ENCODE peak calls at places on chromosomes 13 and 19, in six cellular contexts. One of them, this sample, is unnamed.

GRCh38 chr19:13100871-13101589 is 1.6 kb downstream of the LYL1 start:
- DNase-seq in spleen: peak; percentile 87
- DNase-seq in breast epithelium: no peak
- DNase-seq in vagina: no peak
- DNase-seq in GM23338: peak; percentile 76
- DNase-seq in stomach: no peak
- DNase-seq in this sample: no peak

GRCh38 chr13:42028113-42028799 is 20.2 kb upstream of the DGKH start:
- DNase-seq in breast epithelium: no peak
- DNase-seq in stomach: no peak
- DNase-seq in GM23338: no peak
- DNase-seq in spleen: no peak
- DNase-seq in vagina: no peak
- DNase-seq in this sample: no peak

GRCh38 chr19:41263042-41263849 is 926 bp upstream of the HNRNPUL1 start:
- DNase-seq in GM23338: peak; percentile 33
- DNase-seq in breast epithelium: peak; percentile 71
- DNase-seq in vagina: no peak
- DNase-seq in stomach: peak; percentile 66
- DNase-seq in spleen: peak; percentile 93
- DNase-seq in this sample: peak; percentile 32

GRCh38 chr13:71874490-71874889 is 7.5 kb upstream of the DACH1 start:
- DNase-seq in breast epithelium: no peak
- DNase-seq in GM23338: no peak
- DNase-seq in vagina: no peak
- DNase-seq in spleen: no peak
- DNase-seq in stomach: no peak
- DNase-seq in this sample: no peak

GRCh38 chr19:17855333-17856152 is 4.2 kb upstream of the RPL18A start:
- DNase-seq in stomach: peak; percentile 93
- DNase-seq in spleen: peak; percentile 98
- DNase-seq in GM23338: peak; percentile 89
- DNase-seq in breast epithelium: peak; percentile 80
- DNase-seq in vagina: no peak
- DNase-seq in this sample: peak; percentile 80

GRCh38 chr19:42655748-42656147 is 61.0 kb upstream of the CEACAM8 start:
- DNase-seq in stomach: peak; percentile 66
- DNase-seq in spleen: no peak
- DNase-seq in breast epithelium: peak; percentile 59
- DNase-seq in vagina: no peak
- DNase-seq in GM23338: no peak
- DNase-seq in this sample: no peak

GRCh38 chr19:43741075-43741840 is 13.5 kb downstream of the SMG9 start:
- DNase-seq in stomach: no peak
- DNase-seq in vagina: no peak
- DNase-seq in breast epithelium: no peak
- DNase-seq in spleen: no peak
- DNase-seq in GM23338: no peak
- DNase-seq in this sample: no peak

GRCh38 chr19:17448190-17448967 is at the start of gene TMEM221:
- DNase-seq in GM23338: peak; percentile 80
- DNase-seq in stomach: peak; percentile 47
- DNase-seq in breast epithelium: no peak
- DNase-seq in vagina: no peak
- DNase-seq in spleen: peak; percentile 77
- DNase-seq in this sample: peak; percentile 51

GRCh38 chr19:52734340-52734892 is 428 bp downstream of the ZNF611 start:
- DNase-seq in GM23338: peak; percentile 39
- DNase-seq in stomach: peak; percentile 25
- DNase-seq in vagina: no peak
- DNase-seq in spleen: peak; percentile 82
- DNase-seq in breast epithelium: no peak
- DNase-seq in this sample: peak; percentile 29

GRCh38 chr13:63942372-63942771 is 2526.7 kb upstream of the PCDH20 start:
- DNase-seq in breast epithelium: no peak
- DNase-seq in GM23338: no peak
- DNase-seq in spleen: no peak
- DNase-seq in stomach: no peak
- DNase-seq in vagina: no peak
- DNase-seq in this sample: no peak

GRCh38 chr13:93116809-93117208 is 109.8 kb upstream of the GPC6 start:
- DNase-seq in spleen: no peak
- DNase-seq in GM23338: peak; percentile 30
- DNase-seq in stomach: no peak
- DNase-seq in breast epithelium: no peak
- DNase-seq in vagina: no peak
- DNase-seq in this sample: no peak

GRCh38 chr13:34867590-34867989 is 74.5 kb upstream of the NBEA start:
- DNase-seq in stomach: no peak
- DNase-seq in vagina: no peak
- DNase-seq in spleen: no peak
- DNase-seq in breast epithelium: no peak
- DNase-seq in GM23338: no peak
- DNase-seq in this sample: no peak

GRCh38 chr13:41058229-41059070 is 2.9 kb upstream of the WBP4 start:
- DNase-seq in spleen: no peak
- DNase-seq in stomach: no peak
- DNase-seq in vagina: no peak
- DNase-seq in breast epithelium: no peak
- DNase-seq in GM23338: no peak
- DNase-seq in this sample: no peak

GRCh38 chr13:48142437-48142836 is 47.5 kb upstream of the MED4 start:
- DNase-seq in stomach: no peak
- DNase-seq in GM23338: no peak
- DNase-seq in vagina: no peak
- DNase-seq in breast epithelium: no peak
- DNase-seq in spleen: no peak
- DNase-seq in this sample: no peak

GRCh38 chr19:36141039-36141914 is 1.4 kb downstream of the CAPNS1 start:
- DNase-seq in stomach: peak; percentile 91
- DNase-seq in spleen: peak; percentile 95
- DNase-seq in vagina: no peak
- DNase-seq in GM23338: peak; percentile 98
- DNase-seq in breast epithelium: peak; percentile 83
- DNase-seq in this sample: peak; percentile 86
- TF ChIP-seq POLR2AphosphoS5 in stomach: peak; percentile 70
- TF ChIP-seq POLR2AphosphoS5 in spleen: peak; percentile 71
- TF ChIP-seq POLR2AphosphoS5 in vagina: no peak
- TF ChIP-seq POLR2AphosphoS5 in GM23338: peak; percentile 42
- TF ChIP-seq POLR2AphosphoS5 in breast epithelium: no peak
- TF ChIP-seq POLR2AphosphoS5 in this sample: no peak

GRCh38 chr13:96984061-96984508 is 10.2 kb downstream of the OXGR1 start:
- DNase-seq in spleen: peak; percentile 81
- DNase-seq in vagina: no peak
- DNase-seq in breast epithelium: peak; percentile 57
- DNase-seq in stomach: peak; percentile 78
- DNase-seq in GM23338: peak; percentile 69
- DNase-seq in this sample: peak; percentile 21
- TF ChIP-seq POLR2AphosphoS5 in spleen: peak; percentile 82
- TF ChIP-seq POLR2AphosphoS5 in vagina: peak; percentile 39
- TF ChIP-seq POLR2AphosphoS5 in breast epithelium: no peak
- TF ChIP-seq POLR2AphosphoS5 in stomach: peak; percentile 43
- TF ChIP-seq POLR2AphosphoS5 in GM23338: no peak
- TF ChIP-seq POLR2AphosphoS5 in this sample: no peak

GRCh38 chr19:44848036-44848804 is 2.1 kb downstream of the NECTIN2 start:
- DNase-seq in vagina: no peak
- DNase-seq in GM23338: peak; percentile 87
- DNase-seq in breast epithelium: peak; percentile 38
- DNase-seq in spleen: no peak
- DNase-seq in stomach: no peak
- DNase-seq in this sample: no peak
- TF ChIP-seq POLR2AphosphoS5 in vagina: no peak
- TF ChIP-seq POLR2AphosphoS5 in GM23338: no peak
- TF ChIP-seq POLR2AphosphoS5 in breast epithelium: no peak
- TF ChIP-seq POLR2AphosphoS5 in spleen: no peak
- TF ChIP-seq POLR2AphosphoS5 in stomach: no peak
- TF ChIP-seq POLR2AphosphoS5 in this sample: no peak

GRCh38 chr19:37217855-37218591 is at the start of gene ZNF383:
- DNase-seq in vagina: peak; percentile 96
- DNase-seq in GM23338: peak; percentile 97
- DNase-seq in spleen: peak; percentile 96
- DNase-seq in breast epithelium: peak; percentile 77
- DNase-seq in stomach: peak; percentile 86
- DNase-seq in this sample: peak; percentile 74
- TF ChIP-seq POLR2AphosphoS5 in vagina: peak; percentile 92
- TF ChIP-seq POLR2AphosphoS5 in GM23338: peak; percentile 82
- TF ChIP-seq POLR2AphosphoS5 in spleen: peak; percentile 87
- TF ChIP-seq POLR2AphosphoS5 in breast epithelium: peak; percentile 77
- TF ChIP-seq POLR2AphosphoS5 in stomach: peak; percentile 73
- TF ChIP-seq POLR2AphosphoS5 in this sample: peak; percentile 82

DNA sequence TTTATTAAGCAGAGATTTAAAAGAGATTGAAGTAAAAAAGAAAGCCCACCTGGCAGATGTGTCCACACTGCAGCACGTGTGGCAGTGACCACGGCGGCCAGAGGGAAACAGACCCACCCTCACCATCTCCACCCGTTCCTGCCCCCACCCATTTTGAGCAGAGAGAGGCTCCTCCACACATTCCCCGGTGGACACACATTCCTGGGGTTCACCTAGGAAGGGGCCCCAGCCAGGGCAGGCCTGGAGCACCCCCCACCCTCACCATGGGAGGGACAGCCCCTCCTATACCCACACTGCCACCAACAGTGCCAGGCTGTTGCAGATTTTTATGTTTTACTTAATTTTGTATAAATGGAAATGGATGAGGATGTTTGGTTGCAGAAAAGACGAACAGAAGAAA is 54.9 kb downstream of the SLC7A9 start:
- DNase-seq in stomach: no peak
- DNase-seq in spleen: no peak
- DNase-seq in breast epithelium: no peak
- DNase-seq in GM23338: no peak
- DNase-seq in vagina: no peak
- DNase-seq in this sample: no peak
- TF ChIP-seq POLR2AphosphoS5 in stomach: no peak
- TF ChIP-seq POLR2AphosphoS5 in spleen: no peak
- TF ChIP-seq POLR2AphosphoS5 in breast epithelium: no peak
- TF ChIP-seq POLR2AphosphoS5 in GM23338: no peak
- TF ChIP-seq POLR2AphosphoS5 in vagina: no peak
- TF ChIP-seq POLR2AphosphoS5 in this sample: no peak

GRCh38 chr19:33050110-33050509 is 14.6 kb downstream of the RHPN2 start:
- DNase-seq in breast epithelium: no peak
- DNase-seq in spleen: no peak
- DNase-seq in GM23338: no peak
- DNase-seq in vagina: no peak
- DNase-seq in stomach: no peak
- DNase-seq in this sample: no peak

GRCh38 chr19:33048806-33049676 is 15.6 kb downstream of the RHPN2 start:
- DNase-seq in spleen: no peak
- DNase-seq in stomach: peak; percentile 57
- DNase-seq in breast epithelium: no peak
- DNase-seq in GM23338: no peak
- DNase-seq in vagina: no peak
- DNase-seq in this sample: no peak

GRCh38 chr19:33054623-33055022 is 10.1 kb downstream of the RHPN2 start:
- DNase-seq in vagina: no peak
- DNase-seq in breast epithelium: peak; percentile 95
- DNase-seq in GM23338: no peak
- DNase-seq in stomach: peak; percentile 90
- DNase-seq in spleen: no peak
- DNase-seq in this sample: no peak

GRCh38 chr19:33055718-33056117 is 9.0 kb downstream of the RHPN2 start:
- DNase-seq in GM23338: no peak
- DNase-seq in stomach: no peak
- DNase-seq in vagina: no peak
- DNase-seq in breast epithelium: no peak
- DNase-seq in spleen: no peak
- DNase-seq in this sample: no peak

DNA sequence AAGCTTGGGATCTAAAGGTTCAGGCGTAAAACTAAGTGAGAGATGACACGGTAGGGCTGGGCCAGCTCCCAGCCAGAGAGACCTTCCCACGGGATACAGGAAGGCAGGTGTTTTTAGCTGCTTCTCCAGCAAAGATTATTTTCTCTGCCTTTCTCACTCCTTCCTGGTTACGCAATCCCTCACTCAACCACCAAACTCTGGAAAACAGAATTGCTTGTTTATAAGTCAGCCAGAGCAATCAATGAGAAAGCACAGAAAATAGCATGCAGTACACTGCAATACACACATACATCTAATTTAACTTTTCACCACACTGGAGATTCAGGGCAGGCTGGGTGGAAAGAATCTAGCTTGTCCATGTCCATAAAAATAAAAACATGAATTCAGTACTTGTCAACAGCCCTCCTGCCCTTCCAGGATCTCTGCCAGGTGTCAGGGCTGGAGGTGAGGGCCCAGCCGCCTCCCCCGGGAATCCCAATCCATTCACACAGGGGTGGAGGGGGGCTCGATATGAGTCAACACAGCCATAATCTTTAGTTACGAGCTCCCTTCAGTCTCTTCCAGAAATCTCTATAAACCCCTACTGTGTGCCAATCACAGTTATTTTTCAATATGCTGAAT is 12.2 kb downstream of the RHPN2 start:
- DNase-seq in vagina: no peak
- DNase-seq in stomach: peak; percentile 37
- DNase-seq in breast epithelium: no peak
- DNase-seq in GM23338: no peak
- DNase-seq in spleen: no peak
- DNase-seq in this sample: no peak
- TF ChIP-seq POLR2AphosphoS5 in vagina: no peak
- TF ChIP-seq POLR2AphosphoS5 in stomach: peak; percentile 21
- TF ChIP-seq POLR2AphosphoS5 in breast epithelium: no peak
- TF ChIP-seq POLR2AphosphoS5 in GM23338: no peak
- TF ChIP-seq POLR2AphosphoS5 in spleen: no peak
- TF ChIP-seq POLR2AphosphoS5 in this sample: no peak

GRCh38 chr19:4851551-4852290 is 15.7 kb downstream of the PLIN3 start:
- DNase-seq in stomach: peak; percentile 72
- DNase-seq in vagina: no peak
- DNase-seq in breast epithelium: peak; percentile 45
- DNase-seq in GM23338: peak; percentile 85
- DNase-seq in spleen: peak; percentile 90
- DNase-seq in this sample: peak; percentile 84
- TF ChIP-seq POLR2AphosphoS5 in stomach: no peak
- TF ChIP-seq POLR2AphosphoS5 in vagina: no peak
- TF ChIP-seq POLR2AphosphoS5 in breast epithelium: no peak
- TF ChIP-seq POLR2AphosphoS5 in GM23338: peak; percentile 2
- TF ChIP-seq POLR2AphosphoS5 in spleen: peak; percentile 29
- TF ChIP-seq POLR2AphosphoS5 in this sample: peak; percentile 41

GRCh38 chr13:29482504-29482903 is 113.0 kb downstream of the SLC7A1 start:
- DNase-seq in spleen: no peak
- DNase-seq in vagina: no peak
- DNase-seq in stomach: no peak
- DNase-seq in breast epithelium: no peak
- DNase-seq in GM23338: no peak
- DNase-seq in this sample: no peak
- TF ChIP-seq POLR2AphosphoS5 in spleen: no peak
- TF ChIP-seq POLR2AphosphoS5 in vagina: no peak
- TF ChIP-seq POLR2AphosphoS5 in stomach: no peak
- TF ChIP-seq POLR2AphosphoS5 in breast epithelium: no peak
- TF ChIP-seq POLR2AphosphoS5 in GM23338: no peak
- TF ChIP-seq POLR2AphosphoS5 in this sample: no peak